ENCODE peak calls at places on chromosomes 13 and 19, in eight cellular contexts. T is fibroblast of lung; O is OCI-LY7; V is brain microvascular endothelial cell; C is aorta; G is pancreas; P is H9; S is CD4-positive, alpha-beta T cell. M is an unnamed sample.

GRCh38 chr19:45444318-45445041 is 20.8 kb upstream of the ERCC1 start:
- DNase-seq in T (peak), O (peak), V (peak), C (peak), G (peak), P (peak), S (peak), M (peak)

GRCh38 chr13:40181203-40181845 is 485.1 kb downstream of the FOXO1 start:
- DNase-seq in T (peak), O (no peak), V (peak), C (no peak), G (no peak), P (no peak), S (no peak), M (no peak)

GRCh38 chr19:9836021-9836420 is 903 bp downstream of the PIN1 start:
- DNase-seq in T (peak), O (peak), V (peak), C (no peak), G (no peak), P (no peak), S (no peak), M (no peak)

GRCh38 chr13:107462501-107462900 is 752.8 kb downstream of the LIG4 start:
- DNase-seq in T (no peak), O (no peak), V (peak), C (no peak), G (no peak), P (no peak), S (no peak), M (no peak)

GRCh38 chr19:14116525-14116917 is 1.0 kb downstream of the PRKACA start:
- DNase-seq in T (no peak), O (no peak), V (no peak), C (no peak), G (no peak), P (no peak), S (no peak), M (no peak)

GRCh38 chr19:17863520-17864182 is 3.9 kb downstream of the RPL18A start:
- DNase-seq in T (no peak), O (no peak), V (no peak), C (no peak), G (no peak), P (no peak), S (no peak), M (peak)

GRCh38 chr19:30895946-30896345 is 453.3 kb downstream of the TSHZ3 start:
- DNase-seq in T (no peak), O (no peak), V (no peak), C (no peak), G (no peak), P (peak), S (no peak), M (peak)

GRCh38 chr13:23381877-23382276 is 51.6 kb downstream of the SACS start:
- DNase-seq in T (no peak), O (no peak), V (no peak), C (no peak), G (no peak), P (no peak), S (no peak), M (no peak)

DNA sequence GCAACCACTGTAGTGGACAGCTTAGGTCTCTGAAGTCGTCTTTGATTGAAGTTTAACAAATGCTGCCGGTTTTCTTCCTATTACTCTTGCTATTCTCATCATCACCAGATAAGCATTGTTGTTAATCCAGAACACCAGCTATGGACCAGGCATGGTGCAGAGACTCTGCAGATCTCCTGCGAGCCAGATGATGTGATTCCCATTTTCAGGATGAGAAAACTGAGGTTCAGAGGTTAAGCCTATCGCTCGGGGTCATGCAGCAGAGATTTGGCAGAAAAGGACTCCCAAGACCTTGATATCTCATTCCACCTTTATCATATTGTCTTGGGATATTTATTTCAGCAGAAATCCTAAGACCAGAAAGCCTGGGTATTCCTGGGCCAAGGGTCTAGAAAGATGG is 16.5 kb upstream of the CABP5 start:
- DNase-seq in T (no peak), O (no peak), V (no peak), C (no peak), G (no peak), P (no peak), S (no peak), M (no peak)
- H3K27ac ChIP-seq in T (no peak), O (no peak), V (no peak), C (no peak), G (no peak), P (no peak), S (no peak), M (no peak)

DNA sequence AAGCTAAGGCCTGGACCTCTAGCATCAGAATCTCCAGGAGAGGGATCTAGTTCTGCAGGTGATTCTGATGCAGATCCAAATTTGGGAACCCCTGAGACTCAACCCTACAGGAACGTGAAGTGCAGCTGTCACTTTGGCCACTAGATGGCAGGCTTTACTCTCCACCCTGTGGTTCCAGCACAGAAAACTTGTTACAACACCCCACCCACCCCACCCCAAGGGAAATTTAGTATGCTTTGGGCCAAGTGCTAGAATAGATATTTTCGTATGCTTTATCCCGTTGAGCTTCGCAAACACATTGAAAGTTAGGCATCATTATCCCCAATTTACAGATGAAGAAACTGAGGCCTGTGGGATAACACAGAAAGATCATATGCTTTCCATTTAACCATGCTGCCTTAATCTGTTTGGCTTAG is 232.0 kb downstream of the B3GLCT start:
- DNase-seq in T (peak), O (peak), V (peak), C (peak), G (peak), P (peak), S (peak), M (peak)
- H3K27ac ChIP-seq in T (no peak), O (no peak), V (no peak), C (no peak), G (no peak), P (no peak), S (no peak), M (no peak)

DNA sequence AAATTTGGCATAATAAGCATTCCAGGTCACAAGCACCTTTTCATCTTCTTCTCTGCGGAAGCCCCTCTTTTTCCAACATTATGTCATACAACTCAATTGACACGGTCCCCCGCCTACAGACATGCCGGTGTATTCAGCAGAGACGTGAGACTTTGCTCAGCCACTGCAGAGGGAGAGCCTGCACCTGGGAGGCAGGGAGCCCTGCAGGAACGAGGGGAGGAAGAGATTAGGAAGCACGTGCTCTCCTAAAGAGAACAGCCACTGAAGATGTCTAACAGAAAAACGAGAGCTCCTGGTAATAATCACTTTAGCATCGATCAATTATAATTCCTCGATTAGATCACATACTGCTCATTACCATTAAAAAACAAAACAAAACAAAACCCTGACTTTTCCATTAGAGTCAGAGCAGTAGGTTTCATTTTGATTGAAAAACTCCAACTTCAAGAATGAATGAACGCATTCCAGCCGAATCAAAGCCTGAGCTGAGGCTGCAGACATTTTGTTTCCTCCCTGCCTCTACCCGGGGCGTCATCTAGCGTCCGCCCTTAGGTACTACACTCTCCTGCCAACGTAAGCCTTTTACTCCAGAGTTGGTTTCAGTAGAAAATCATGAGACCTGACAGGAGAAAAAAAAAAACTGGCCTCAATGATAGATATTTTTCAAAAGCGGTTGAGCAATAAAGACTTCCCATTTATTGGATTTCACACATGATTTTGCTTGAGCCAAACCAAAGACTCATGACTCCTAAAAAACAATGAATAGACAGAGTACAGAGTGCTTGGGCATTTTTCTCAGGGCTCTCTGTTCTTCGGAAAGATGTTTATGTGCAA is 194.5 kb downstream of the KATNAL1 start:
- DNase-seq in T (peak), O (peak), V (peak), C (peak), G (peak), P (peak), S (peak), M (peak)
- H3K27ac ChIP-seq in T (no peak), O (no peak), V (no peak), C (no peak), G (peak), P (no peak), S (no peak), M (no peak)

DNA sequence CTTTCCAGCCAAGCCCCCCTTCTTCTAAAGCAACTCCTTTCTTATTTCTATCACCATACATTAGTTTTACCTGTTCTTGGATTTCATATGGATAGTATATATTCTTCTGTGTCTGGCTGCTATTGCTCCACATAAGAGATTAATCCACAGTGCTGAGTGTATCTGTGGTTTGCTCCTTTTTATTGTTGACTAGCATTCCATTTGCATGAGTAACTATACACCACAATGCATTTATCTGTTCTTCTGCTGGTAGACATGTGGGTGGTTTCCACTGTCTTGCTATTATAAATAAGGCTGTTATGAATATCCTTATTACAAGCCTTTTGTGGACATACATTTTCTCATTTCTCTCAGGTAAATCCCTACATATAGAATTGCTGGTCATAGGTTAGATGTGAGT is 138.2 kb downstream of the SLC7A1 start:
- DNase-seq in T (peak), O (no peak), V (peak), C (no peak), G (no peak), P (no peak), S (no peak), M (no peak)
- H3K27ac ChIP-seq in T (no peak), O (no peak), V (no peak), C (no peak), G (no peak), P (no peak), S (no peak), M (no peak)

DNA sequence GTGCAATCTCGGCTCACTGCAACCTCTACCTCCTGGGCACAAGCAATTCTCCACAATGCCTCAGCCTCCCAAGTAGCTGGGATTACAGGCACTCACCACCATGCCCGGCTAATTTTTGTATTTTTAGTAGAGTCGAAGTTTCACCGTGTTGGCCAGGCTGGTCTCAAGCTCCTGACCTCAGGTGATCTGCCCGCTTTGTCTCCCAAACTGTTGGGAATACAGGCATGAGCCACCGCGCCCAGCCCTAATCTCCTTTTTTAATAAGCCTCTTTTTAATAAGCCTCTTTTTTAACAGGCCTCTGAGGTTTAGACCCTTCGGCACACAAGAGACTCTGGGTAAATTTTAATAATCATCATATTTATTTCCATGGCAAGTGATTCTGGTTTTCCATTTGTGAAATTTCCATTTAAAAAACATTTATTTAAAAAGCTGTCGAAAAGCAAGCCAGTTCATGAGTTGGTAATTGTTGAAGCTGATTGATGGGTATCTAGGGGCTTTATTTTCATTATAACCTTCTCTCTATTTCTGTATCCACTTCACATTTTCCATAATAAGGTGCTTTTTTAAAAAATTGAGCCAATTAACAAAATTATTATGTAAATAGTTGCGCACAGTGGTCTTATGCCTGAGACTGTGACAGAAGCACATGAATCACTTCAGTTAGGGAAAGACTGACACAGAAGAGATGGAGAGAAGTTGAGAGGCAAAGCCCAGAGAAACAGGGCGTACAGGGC is 11.8 kb downstream of the POU2F2 start:
- DNase-seq in T (no peak), O (no peak), V (no peak), C (no peak), G (no peak), P (no peak), S (no peak), M (no peak)
- H3K27ac ChIP-seq in T (no peak), O (peak), V (no peak), C (no peak), G (no peak), P (no peak), S (peak), M (no peak)

GRCh38 chr19:32364040-32364439 is 18.6 kb downstream of the ZNF507 start:
- DNase-seq in T (no peak), O (no peak), V (no peak), C (no peak), G (no peak), P (no peak), S (no peak), M (no peak)

GRCh38 chr19:32368781-32369180 is 23.4 kb downstream of the ZNF507 start:
- DNase-seq in T (no peak), O (no peak), V (no peak), C (no peak), G (no peak), P (no peak), S (no peak), M (no peak)

GRCh38 chr19:32367063-32367462 is 21.7 kb downstream of the ZNF507 start:
- DNase-seq in T (no peak), O (no peak), V (no peak), C (no peak), G (no peak), P (no peak), S (no peak), M (no peak)

GRCh38 chr19:32363632-32364031 is 18.2 kb downstream of the ZNF507 start:
- DNase-seq in T (no peak), O (no peak), V (no peak), C (no peak), G (no peak), P (no peak), S (no peak), M (no peak)

DNA sequence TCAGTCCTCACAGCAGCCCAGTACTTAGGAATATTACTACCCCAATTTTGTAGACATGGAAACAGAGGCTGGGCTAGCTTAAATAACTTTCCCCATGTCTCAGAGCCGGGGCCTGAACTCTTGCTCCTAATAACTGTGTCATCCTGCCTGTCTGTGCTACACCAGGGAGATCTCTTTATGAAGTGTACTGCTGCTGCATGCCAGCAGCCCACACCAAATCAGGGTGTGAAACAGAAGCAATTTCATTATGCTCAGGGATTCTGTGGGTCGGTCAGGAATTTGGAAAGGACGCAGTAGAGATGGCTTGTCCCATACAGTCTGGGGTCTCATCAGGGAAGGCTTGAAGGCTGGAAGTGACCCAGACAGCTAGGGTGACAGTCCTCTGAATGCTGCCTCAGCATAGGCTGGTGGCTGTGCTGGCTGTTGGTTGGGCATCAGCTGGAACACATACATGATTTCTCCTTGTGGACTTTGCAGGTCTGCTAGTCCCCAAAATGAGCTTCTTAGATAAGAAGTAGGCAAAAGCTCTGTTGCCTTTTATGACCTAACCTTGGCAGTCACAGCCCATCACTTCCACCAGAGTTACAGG is 22.6 kb downstream of the ZNF507 start:
- DNase-seq in T (no peak), O (no peak), V (no peak), C (no peak), G (no peak), P (no peak), S (no peak), M (no peak)
- H3K27ac ChIP-seq in T (no peak), O (no peak), V (no peak), C (no peak), G (no peak), P (no peak), S (no peak), M (no peak)

GRCh38 chr13:74758188-74758587 is 624.0 kb upstream of the KLF12 start:
- DNase-seq in T (no peak), O (no peak), V (no peak), C (no peak), G (no peak), P (peak), S (no peak), M (peak)
- H3K27ac ChIP-seq in T (no peak), O (no peak), V (no peak), C (no peak), G (no peak), P (no peak), S (no peak), M (peak)

GRCh38 chr13:80341098-80341701 is at the start of gene SPRY2:
- DNase-seq in T (peak), O (no peak), V (peak), C (peak), G (peak), P (peak), S (no peak), M (peak)

GRCh38 chr13:80342541-80343371 is 1.8 kb upstream of the SPRY2 start:
- DNase-seq in T (peak), O (peak), V (peak), C (peak), G (peak), P (peak), S (peak), M (peak)

GRCh38 chr13:80339841-80340642 is 884 bp downstream of the SPRY2 start:
- DNase-seq in T (peak), O (no peak), V (peak), C (peak), G (peak), P (no peak), S (no peak), M (peak)

GRCh38 chr13:80340643-80341097 is 256 bp downstream of the SPRY2 start:
- DNase-seq in T (peak), O (no peak), V (peak), C (peak), G (no peak), P (no peak), S (no peak), M (no peak)

DNA sequence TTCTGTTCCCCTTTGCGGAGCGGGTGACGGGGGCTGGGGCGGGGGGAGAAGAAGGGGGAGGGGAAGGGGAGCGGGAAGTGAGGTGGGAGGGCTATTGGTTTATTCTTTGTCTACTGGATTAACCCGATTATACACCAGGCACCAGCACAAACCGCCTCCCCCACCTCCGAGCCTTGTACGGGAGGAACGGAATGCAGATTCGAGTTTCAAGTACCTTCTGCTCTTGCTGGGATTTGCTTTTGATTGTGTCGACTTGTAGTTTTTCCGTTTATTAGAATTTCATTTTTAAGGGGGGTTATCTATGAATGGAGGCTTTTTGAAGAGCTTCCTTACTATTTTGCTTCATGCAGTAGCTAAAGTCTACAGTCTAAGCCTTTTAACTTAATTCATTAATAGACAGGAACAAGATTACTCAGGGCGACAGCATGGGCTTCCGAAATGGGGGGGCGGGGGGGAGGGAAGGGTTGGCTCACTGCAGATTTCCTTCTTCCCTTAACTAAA is 895 bp upstream of the SPRY2 start:
- DNase-seq in T (peak), O (no peak), V (peak), C (peak), G (peak), P (peak), S (no peak), M (peak)
- H3K27ac ChIP-seq in T (peak), O (no peak), V (peak), C (peak), G (peak), P (peak), S (no peak), M (peak)